ENCODE peak calls at places on chromosomes 2 and 18, in four cellular contexts. V is IMR-90, I is AG09309, C is omental fat pad. Z is an unnamed sample.

GRCh38 chr2:191839918-191840804 is 6.7 kb downstream of the CAVIN2 start:
- DNase-seq in I (no peak), C (no peak), V (no peak), Z (no peak)

GRCh38 chr2:203261326-203262159 is 22.7 kb downstream of the CYP20A1 start:
- DNase-seq in V (no peak), I (no peak), C (no peak), Z (no peak)

GRCh38 chr2:164479460-164479859 is 141.8 kb downstream of the GRB14 start:
- DNase-seq in I (no peak), V (peak; percentile 22), C (no peak), Z (peak; percentile 59)

GRCh38 chr2:122734756-122735155 is 979.3 kb downstream of the TSN start:
- DNase-seq in C (no peak), I (no peak), V (no peak), Z (no peak)

GRCh38 chr2:59967691-59968090 is 585.8 kb downstream of the BCL11A start:
- DNase-seq in V (no peak), I (no peak), C (no peak), Z (no peak)

GRCh38 chr2:16014041-16014787 is 73.9 kb downstream of the MYCN start:
- DNase-seq in C (no peak), V (no peak), I (no peak), Z (no peak)

GRCh38 chr2:100643459-100643858 is 80.7 kb downstream of the PDCL3 start:
- DNase-seq in I (no peak), C (no peak), V (no peak), Z (no peak)

GRCh38 chr2:201466050-201466660 is 14.6 kb downstream of the STRADB start:
- DNase-seq in C (no peak), V (peak; percentile 90), I (peak; percentile 61), Z (no peak)

GRCh38 chr2:113273031-113273551 is 5.6 kb downstream of the PAX8 start:
- DNase-seq in V (peak; percentile 47), C (no peak), I (no peak), Z (no peak)

GRCh38 chr2:215270118-215270451 is 41.8 kb upstream of the ATIC start:
- DNase-seq in C (no peak), V (no peak), I (no peak), Z (no peak)

GRCh38 chr2:172000696-172001361 is 1.1 kb downstream of the METAP1D start:
- DNase-seq in V (no peak), C (no peak), I (no peak), Z (no peak)

GRCh38 chr2:219539926-219540678 is 3.5 kb downstream of the CHPF start:
- DNase-seq in I (no peak), V (no peak), C (no peak), Z (no peak)

GRCh38 chr2:119646149-119646548 is 32.9 kb upstream of the TMEM177 start:
- DNase-seq in V (no peak), I (no peak), C (no peak), Z (no peak)

GRCh38 chr2:48943436-48943835 is 187.9 kb upstream of the LHCGR start:
- DNase-seq in I (no peak), C (no peak), V (peak; percentile 16), Z (no peak)

GRCh38 chr2:229164545-229165249 is 106.4 kb downstream of the PID1 start:
- DNase-seq in I (no peak), C (no peak), V (peak; percentile 10), Z (no peak)

GRCh38 chr2:169827272-169828140 is at the start of gene UBR3:
- DNase-seq in C (peak; percentile 74), I (peak; percentile 65), V (peak; percentile 91), Z (peak; percentile 95)

GRCh38 chr18:76491801-76492668 is 3.0 kb downstream of the ZNF516 start:
- DNase-seq in V (peak; percentile 27), I (no peak), C (no peak), Z (peak; percentile 64)

GRCh38 chr2:27326536-27326935 is 3.6 kb upstream of the MPV17 start:
- DNase-seq in I (no peak), C (no peak), V (no peak), Z (no peak)

GRCh38 chr2:233210843-233211600 is 40.5 kb upstream of the ATG16L1 start:
- DNase-seq in C (no peak), I (peak; percentile 71), V (peak; percentile 90), Z (peak; percentile 61)

GRCh38 chr2:97995026-97995733 is 568 bp downstream of the TMEM131 start:
- DNase-seq in C (no peak), I (no peak), V (peak; percentile 17), Z (peak; percentile 62)

GRCh38 chr2:190781604-190782198 is 98.9 kb upstream of the GLS start:
- DNase-seq in I (no peak), V (peak; percentile 76), C (no peak), Z (peak; percentile 50)

GRCh38 chr18:57928466-57928865 is 115.6 kb upstream of the NEDD4L start:
- DNase-seq in V (no peak), I (no peak), C (no peak), Z (no peak)

GRCh38 chr2:132804045-132804444 is 134.0 kb upstream of the LYPD1 start:
- DNase-seq in V (peak; percentile 86), I (peak; percentile 16), C (no peak), Z (no peak)

GRCh38 chr2:215825709-215826108 is 187.6 kb downstream of the MREG start:
- DNase-seq in V (no peak), C (no peak), I (peak; percentile 66), Z (no peak)

GRCh38 chr2:207764096-207764630 is 5.5 kb downstream of the FZD5 start:
- DNase-seq in C (no peak), I (no peak), V (no peak), Z (no peak)

GRCh38 chr2:227942021-227942420 is 70.6 kb downstream of the DAW1 start:
- DNase-seq in I (no peak), C (no peak), V (no peak), Z (no peak)

GRCh38 chr2:227933891-227934290 is 62.5 kb downstream of the DAW1 start:
- DNase-seq in C (no peak), V (no peak), I (no peak), Z (no peak)

GRCh38 chr2:227939271-227940027 is 68.0 kb downstream of the DAW1 start:
- DNase-seq in V (peak; percentile 15), C (no peak), I (no peak), Z (no peak)
- TF ChIP-seq CTCF in V (peak; percentile 25), C (no peak), I (peak; percentile 37), Z (no peak)

DNA sequence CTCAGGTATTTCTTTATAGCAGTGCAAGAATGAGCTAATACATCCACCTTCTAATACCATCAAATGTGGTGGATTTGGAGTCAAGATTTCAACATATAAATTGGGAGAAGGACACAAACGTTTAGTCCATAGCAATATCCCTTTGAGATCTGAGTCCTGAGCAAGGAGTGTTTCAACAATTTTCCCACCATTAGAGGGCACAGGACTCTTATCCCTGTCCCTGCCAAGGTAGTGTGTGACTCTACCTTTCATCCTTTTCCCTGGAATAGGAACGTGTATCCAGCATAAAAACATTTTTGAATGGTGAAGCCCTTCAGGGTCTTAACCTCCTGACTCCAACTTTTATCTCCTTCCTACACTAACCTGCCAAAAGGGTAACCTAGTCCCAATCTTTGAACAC is 181.3 kb upstream of the SRD5A2 start:
- DNase-seq in I (no peak), V (no peak), C (no peak), Z (no peak)
- TF ChIP-seq CTCF in I (peak; percentile 6), V (no peak), C (no peak), Z (no peak)

DNA sequence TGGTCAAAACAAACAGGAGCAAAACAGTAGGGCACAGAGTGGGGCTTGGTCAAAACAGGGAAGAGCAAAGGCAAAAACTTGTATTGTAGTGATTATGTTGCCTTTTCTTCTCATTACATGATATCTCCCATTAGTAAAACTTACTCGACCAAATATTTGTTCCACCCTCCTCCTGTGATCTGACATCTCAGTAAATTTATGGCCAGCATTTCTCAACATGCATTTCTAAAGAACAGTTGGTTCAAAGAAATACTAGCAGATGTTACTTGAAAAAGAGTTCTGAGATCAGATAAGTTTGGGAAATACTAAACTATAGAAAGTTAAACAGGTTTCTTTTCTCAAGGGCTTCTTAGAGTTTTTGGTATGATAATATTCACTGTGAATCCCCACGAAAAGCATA is 423.1 kb downstream of the FIGN start:
- DNase-seq in I (no peak), V (no peak), C (no peak), Z (no peak)
- TF ChIP-seq CTCF in I (no peak), V (no peak), C (no peak), Z (no peak)

DNA sequence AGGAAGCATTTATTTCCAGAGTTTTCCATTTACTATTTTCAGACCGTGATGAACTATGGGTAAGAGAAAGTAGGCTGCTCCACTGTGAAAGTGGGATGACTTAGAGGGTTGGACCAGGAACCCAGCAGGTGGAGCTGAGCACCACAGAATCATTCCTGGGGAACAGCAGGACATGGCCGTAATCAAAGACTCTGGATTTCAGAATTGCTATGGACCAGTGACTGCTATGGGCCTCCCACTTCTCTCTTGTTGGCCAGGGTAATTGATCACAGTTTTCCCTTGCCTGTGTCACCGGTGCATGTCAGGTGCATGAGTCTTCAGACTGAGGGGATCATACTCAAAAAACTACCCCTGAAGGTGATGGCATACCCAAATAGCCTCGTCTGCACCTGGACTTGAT is 90.6 kb upstream of the GPC1 start:
- DNase-seq in I (no peak), C (no peak), V (no peak), Z (no peak)
- TF ChIP-seq CTCF in I (no peak), C (no peak), V (peak; percentile 9), Z (no peak)

DNA sequence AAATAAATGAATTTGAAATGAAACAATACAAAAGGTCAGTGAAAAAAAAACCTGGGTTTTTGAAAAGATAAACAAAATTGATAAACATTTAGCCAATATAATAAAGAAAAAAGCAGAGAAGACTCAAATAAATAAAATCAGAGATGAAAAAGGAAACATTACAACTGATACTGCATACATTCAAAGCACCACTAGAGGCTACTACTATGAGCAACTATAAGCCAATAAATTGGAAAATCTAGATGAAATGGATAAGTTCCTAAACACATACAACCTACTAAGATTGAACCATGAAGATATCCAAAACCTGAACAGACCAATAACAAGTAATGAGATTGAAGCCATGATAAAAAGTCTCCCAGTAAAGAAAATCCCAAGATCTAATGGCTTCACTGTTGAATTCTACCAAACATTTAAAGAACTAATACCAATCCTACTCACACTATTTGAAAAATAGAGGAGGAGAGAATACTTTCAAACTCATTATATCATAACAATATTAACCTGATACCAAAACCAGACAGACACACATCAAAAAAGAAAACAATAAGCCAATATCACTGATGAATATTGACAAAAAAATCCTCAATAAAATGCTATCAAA is 80.8 kb upstream of the CERS6 start:
- DNase-seq in C (no peak), V (no peak), I (no peak), Z (no peak)
- TF ChIP-seq CTCF in C (no peak), V (no peak), I (peak; percentile 51), Z (no peak)

GRCh38 chr2:74675090-74675489 is 21.0 kb downstream of the SEMA4F start:
- DNase-seq in V (no peak), I (no peak), C (no peak), Z (no peak)
- TF ChIP-seq CTCF in V (peak; percentile 6), I (peak; percentile 17), C (no peak), Z (no peak)

DNA sequence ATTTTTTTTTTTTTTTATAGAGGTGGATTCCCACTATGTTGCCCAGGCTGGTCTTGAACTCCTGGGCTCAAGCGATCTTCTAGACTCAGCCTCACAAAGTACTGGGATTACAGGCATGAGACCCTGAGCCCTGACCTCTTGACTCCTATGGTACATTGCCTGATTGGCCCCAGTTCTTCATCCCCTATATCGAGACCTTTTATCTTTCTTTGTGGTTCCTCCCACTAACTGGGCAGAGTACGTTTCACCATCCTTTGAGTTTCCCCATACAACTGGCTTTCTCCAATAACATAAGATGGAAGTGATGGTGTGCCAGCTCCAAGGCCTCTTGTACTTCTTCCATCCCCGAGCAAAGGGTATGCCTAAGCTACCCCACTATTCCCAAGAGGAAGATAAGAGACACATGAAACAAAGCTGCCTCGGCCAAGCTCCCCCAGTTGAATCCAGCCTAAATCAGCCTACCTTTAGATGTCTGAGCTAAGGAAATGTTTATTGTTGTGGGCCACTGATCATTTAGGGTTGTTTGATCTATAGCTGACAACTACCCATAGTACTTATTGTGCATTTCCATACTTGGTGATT is 8.3 kb upstream of the TMEM247 start:
- DNase-seq in I (no peak), V (no peak), C (no peak), Z (no peak)
- TF ChIP-seq CTCF in I (no peak), V (no peak), C (no peak), Z (no peak)

Z was measured in mesothelial cell of epicardium.